ENCODE peak calls at places on chromosomes 11 and 22, in four cellular contexts. P is right atrium auricular region, D is cardiac fibroblast, L is astrocyte of the cerebellum. B is an unnamed sample.

GRCh38 chr11:43786016-43786415 is 94.6 kb upstream of the ALKBH3 start:
- DNase-seq in P (no peak), D (no peak), L (no peak), B (no peak)

GRCh38 chr22:19109198-19110063 is 12.8 kb downstream of the DGCR2 start:
- DNase-seq in P (no peak), D (peak), L (no peak), B (no peak)

GRCh38 chr11:86431258-86431657 is 56.6 kb downstream of the CCDC81 start:
- DNase-seq in P (no peak), D (no peak), L (no peak), B (no peak)

GRCh38 chr22:42984814-42985540 is 30.0 kb downstream of the PACSIN2 start:
- DNase-seq in P (no peak), D (no peak), L (no peak), B (no peak)

GRCh38 chr11:7585816-7586215 is 72.0 kb downstream of the PPFIBP2 start:
- DNase-seq in P (no peak), D (no peak), L (no peak), B (no peak)

GRCh38 chr22:50697667-50698506 is 25.3 kb downstream of the SHANK3 start:
- DNase-seq in P (no peak), D (no peak), L (no peak), B (no peak)

GRCh38 chr11:65613091-65613928 is 711 bp downstream of the MAP3K11 start:
- DNase-seq in P (no peak), D (no peak), L (no peak), B (no peak)

GRCh38 chr11:108220721-108221346 is 1.6 kb downstream of the NPAT start:
- DNase-seq in P (no peak), D (peak), L (no peak), B (no peak)

GRCh38 chr22:50301581-50301991 is 5.9 kb downstream of the PLXNB2 start:
- DNase-seq in P (no peak), D (no peak), L (no peak), B (no peak)

GRCh38 chr11:111923951-111924350 is 5.2 kb downstream of the C11orf52 start:
- DNase-seq in P (no peak), D (no peak), L (no peak), B (no peak)

GRCh38 chr11:111441443-111441842 is 62.4 kb upstream of the POU2AF1 start:
- DNase-seq in P (no peak), D (peak), L (no peak), B (no peak)

GRCh38 chr11:73570415-73571114 is 27.3 kb downstream of the FAM168A start:
- DNase-seq in P (no peak), D (peak), L (no peak), B (no peak)

GRCh38 chr11:78217650-78218541 is 29.2 kb downstream of the USP35 start:
- DNase-seq in P (no peak), D (no peak), L (no peak), B (no peak)

GRCh38 chr22:43616645-43617044 is 195.5 kb downstream of the EFCAB6 start:
- DNase-seq in P (no peak), D (no peak), L (no peak), B (no peak)

GRCh38 chr11:129388824-129389223 is 13.2 kb downstream of the BARX2 start:
- DNase-seq in P (no peak), D (no peak), L (no peak), B (no peak)

GRCh38 chr11:215581-216037 is 8.1 kb downstream of the RIC8A start:
- DNase-seq in P (no peak), D (peak), L (no peak), B (no peak)

GRCh38 chr11:125348141-125348651 is 147.9 kb downstream of the FEZ1 start:
- DNase-seq in P (no peak), D (no peak), L (no peak), B (no peak)

GRCh38 chr11:112292785-112293407 is 32.2 kb upstream of the PLET1 start:
- DNase-seq in P (peak), D (peak), L (peak), B (no peak)

GRCh38 chr11:64001552-64002427 is 15.6 kb downstream of the OTUB1 start:
- DNase-seq in P (no peak), D (peak), L (no peak), B (no peak)

GRCh38 chr11:120810251-120810650 is 213.7 kb upstream of the TBCEL start:
- DNase-seq in P (no peak), D (peak), L (no peak), B (no peak)

GRCh38 chr11:34345012-34345804 is 12.6 kb downstream of the ABTB2 start:
- DNase-seq in P (no peak), D (peak), L (peak), B (no peak)

GRCh38 chr11:112886707-112887370 is 74.4 kb upstream of the NCAM1 start:
- DNase-seq in P (no peak), D (no peak), L (no peak), B (no peak)

GRCh38 chr11:85884581-85885021 is 29.4 kb downstream of the CCDC83 start:
- DNase-seq in P (no peak), D (no peak), L (no peak), B (no peak)

GRCh38 chr11:91850533-91851305 is 373.9 kb upstream of the FAT3 start:
- DNase-seq in P (no peak), D (no peak), L (no peak), B (no peak)

GRCh38 chr11:116171271-116172140 is 601.3 kb downstream of the BUD13 start:
- DNase-seq in P (peak), D (no peak), L (no peak), B (no peak)

GRCh38 chr11:110177057-110177397 is 83.8 kb downstream of the ZC3H12C start:
- DNase-seq in P (no peak), D (no peak), L (no peak), B (no peak)

GRCh38 chr22:37566329-37566837 is 6.1 kb downstream of the CDC42EP1 start:
- DNase-seq in P (no peak), D (no peak), L (no peak), B (no peak)

GRCh38 chr11:11946180-11946579 is 62.2 kb downstream of the DKK3 start:
- DNase-seq in P (no peak), D (peak), L (no peak), B (no peak)

GRCh38 chr11:17531071-17531817 is 13.0 kb downstream of the USH1C start:
- DNase-seq in P (no peak), D (no peak), L (no peak), B (no peak)

GRCh38 chr22:22745225-22746060 is 101.0 kb downstream of the GGTLC2 start:
- DNase-seq in P (no peak), D (peak), L (no peak), B (peak)

GRCh38 chr22:50684986-50685385 is 12.4 kb downstream of the SHANK3 start:
- DNase-seq in P (peak), D (peak), L (peak), B (peak)

GRCh38 chr11:35618497-35619029 is 303 bp downstream of the FJX1 start:
- DNase-seq in P (no peak), D (peak), L (no peak), B (peak)
- TF ChIP-seq CTCF in P (no peak), D (no peak), L (no peak), B (no peak)

DNA sequence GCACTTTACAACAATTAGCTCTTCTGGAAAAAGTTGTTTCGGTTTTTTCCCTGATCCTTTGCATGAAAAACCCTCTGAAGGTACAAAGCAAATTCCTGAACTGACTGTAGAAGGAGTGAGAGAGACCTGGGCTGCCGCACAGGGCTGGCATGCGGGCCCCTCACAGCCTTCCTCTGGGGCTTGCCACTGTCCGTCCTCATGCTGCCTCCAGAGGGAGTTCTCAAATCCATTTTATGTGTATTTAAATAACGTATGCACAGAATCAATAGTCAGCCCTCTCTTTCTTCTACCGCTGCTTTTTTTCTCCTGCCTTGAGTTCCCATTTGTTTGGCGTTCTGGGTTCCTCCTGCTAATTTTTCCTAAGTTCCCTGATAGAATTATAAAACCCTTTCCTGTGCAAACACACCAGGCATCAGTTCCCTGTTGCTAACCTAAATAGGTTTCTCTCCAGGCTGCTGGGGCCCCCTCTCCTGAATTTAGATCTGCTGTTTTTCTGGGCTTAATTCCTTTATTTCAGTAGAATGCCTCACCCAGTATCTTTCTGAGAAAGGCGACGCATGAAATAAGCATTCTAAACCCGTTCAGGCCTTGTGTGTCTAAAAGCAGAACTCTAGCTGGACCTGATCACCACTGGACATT is 52.4 kb downstream of the PHF21B start:
- DNase-seq in P (no peak), D (no peak), L (no peak), B (no peak)
- TF ChIP-seq CTCF in P (no peak), D (no peak), L (peak), B (peak)

GRCh38 chr11:1335811-1336761 is 26.7 kb upstream of the TOLLIP start:
- DNase-seq in P (peak), D (peak), L (no peak), B (peak)

GRCh38 chr11:1330473-1330872 is 21.0 kb upstream of the TOLLIP start:
- DNase-seq in P (no peak), D (no peak), L (no peak), B (no peak)

GRCh38 chr11:1335264-1335810 is 25.9 kb upstream of the TOLLIP start:
- DNase-seq in P (no peak), D (no peak), L (no peak), B (no peak)

GRCh38 chr11:1333860-1334259 is 24.4 kb upstream of the TOLLIP start:
- DNase-seq in P (no peak), D (no peak), L (no peak), B (no peak)

GRCh38 chr11:1333091-1333772 is 23.8 kb upstream of the TOLLIP start:
- DNase-seq in P (no peak), D (no peak), L (no peak), B (no peak)
- TF ChIP-seq CTCF in P (no peak), D (no peak), L (no peak), B (no peak)

GRCh38 chr11:97979741-97980140 is 1041.0 kb upstream of the CNTN5 start:
- DNase-seq in P (no peak), D (peak), L (peak), B (no peak)
- TF ChIP-seq CTCF in P (no peak), D (no peak), L (no peak), B (no peak)

DNA sequence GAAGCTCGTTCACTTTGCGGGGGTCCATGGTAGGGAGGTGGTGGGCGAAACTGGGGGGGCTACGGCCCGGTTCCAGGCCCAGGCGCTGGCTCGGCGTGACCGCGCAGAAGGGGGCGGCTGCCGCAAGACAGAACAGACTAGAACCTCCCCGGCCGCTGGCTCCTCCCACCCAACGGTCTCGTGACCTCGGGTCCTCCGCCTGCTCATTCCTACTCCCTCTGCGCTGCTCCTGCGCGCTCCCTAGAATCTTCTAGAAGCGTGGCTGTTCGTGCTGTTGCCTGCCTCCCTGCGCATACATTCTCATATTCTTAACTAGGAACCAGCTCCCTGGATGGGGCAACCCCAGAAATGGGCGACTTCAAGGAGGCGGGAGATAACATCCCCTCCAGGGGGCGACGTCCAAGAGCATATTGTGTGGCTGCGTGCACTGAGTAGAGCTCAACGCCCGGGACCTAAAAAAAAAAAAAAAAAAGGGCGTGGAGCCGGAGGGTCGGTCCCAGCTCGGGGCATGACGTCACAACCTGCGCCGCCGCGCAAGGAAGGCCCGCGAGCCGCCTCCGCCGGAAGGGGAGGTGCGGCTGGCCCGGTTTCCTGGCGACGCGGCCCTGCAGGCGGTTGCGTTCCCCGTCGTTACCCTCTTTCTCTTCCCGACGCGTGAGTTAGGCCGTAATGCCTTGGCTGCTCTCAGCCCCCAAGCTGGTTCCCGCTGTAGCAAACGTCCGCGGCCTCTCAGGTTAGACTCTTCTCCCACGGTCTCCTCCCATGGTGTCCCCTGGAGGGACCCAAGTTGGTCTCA is at the start of the genes ST13 and XPNPEP3:
- DNase-seq in P (peak), D (peak), L (peak), B (peak)
- TF ChIP-seq CTCF in P (peak), D (no peak), L (peak), B (peak)

GRCh38 chr11:119691701-119692546 is 37.1 kb downstream of the NECTIN1 start:
- DNase-seq in P (no peak), D (no peak), L (no peak), B (no peak)

GRCh38 chr11:119693253-119693815 is 35.7 kb downstream of the NECTIN1 start:
- DNase-seq in P (no peak), D (no peak), L (no peak), B (no peak)

GRCh38 chr11:119692547-119692834 is 36.5 kb downstream of the NECTIN1 start:
- DNase-seq in P (no peak), D (no peak), L (no peak), B (no peak)

GRCh38 chr11:119689318-119689717 is 39.7 kb downstream of the NECTIN1 start:
- DNase-seq in P (no peak), D (no peak), L (no peak), B (no peak)

DNA sequence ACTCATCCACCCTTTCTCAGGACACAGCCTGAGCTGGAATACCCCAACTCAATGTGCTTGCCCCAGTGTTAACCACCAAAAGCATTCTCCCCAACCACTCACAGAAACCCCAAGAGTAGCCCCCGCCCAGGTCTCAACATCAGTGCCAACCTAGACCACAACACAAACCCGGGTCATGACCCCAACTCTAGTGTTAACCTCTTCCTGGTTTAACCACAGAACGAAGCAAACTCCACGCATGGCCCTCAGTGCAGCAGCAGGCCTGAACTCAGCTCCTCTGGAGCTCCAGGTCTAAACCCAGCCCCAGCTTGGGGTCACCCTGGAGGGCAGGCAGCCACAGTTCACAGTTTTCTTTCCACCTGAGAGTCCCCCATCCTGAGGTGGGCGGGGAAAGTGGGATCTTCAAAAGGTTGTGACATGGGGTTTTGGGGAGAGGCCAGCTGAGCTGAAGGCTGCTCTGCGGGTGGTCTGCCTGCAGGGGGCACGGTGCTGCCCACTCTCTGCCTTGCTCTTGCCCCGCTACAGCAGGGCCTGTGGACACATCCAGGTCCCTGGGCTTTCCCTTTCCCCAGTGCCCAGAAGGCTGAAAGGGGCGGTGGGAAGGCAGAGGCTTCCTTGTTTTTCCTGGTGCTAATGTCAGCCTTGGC is 37.9 kb downstream of the NECTIN1 start:
- DNase-seq in P (no peak), D (no peak), L (no peak), B (no peak)
- TF ChIP-seq CTCF in P (no peak), D (no peak), L (no peak), B (peak)

DNA sequence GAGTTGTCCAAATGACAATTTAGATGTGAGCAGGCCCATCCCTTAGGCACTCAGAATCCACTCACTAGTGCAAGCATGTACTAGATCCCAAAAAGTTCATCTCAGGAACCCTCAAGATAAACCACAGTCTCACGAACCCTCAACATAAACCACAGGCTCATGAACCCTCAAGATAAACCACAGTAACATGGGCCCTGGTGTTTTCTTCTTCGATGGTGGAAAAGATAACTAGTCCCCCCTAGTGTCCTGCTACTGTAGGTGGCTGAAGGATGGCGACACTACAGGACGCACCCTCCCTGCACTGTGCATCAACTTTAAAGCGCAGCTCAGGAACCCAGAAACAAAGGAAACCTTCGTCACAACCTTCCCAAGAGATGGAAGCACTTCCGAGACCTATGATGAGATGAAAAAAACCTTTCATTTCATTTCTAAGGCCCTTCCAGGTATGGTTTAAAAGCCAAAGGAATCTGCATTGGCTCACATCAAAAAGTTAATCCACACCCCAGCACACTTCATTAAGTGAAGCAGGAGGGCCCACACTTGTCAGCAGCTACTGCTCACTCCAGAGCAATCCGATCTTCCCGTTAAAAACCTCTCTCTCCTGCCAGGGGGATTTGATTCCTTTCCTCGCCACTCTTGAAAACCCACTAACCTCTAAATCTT is 2.4 kb downstream of the LARGE1 start:
- DNase-seq in P (no peak), D (peak), L (no peak), B (no peak)
- TF ChIP-seq CTCF in P (peak), D (no peak), L (peak), B (no peak)

GRCh38 chr11:2428322-2428795 is 16.0 kb downstream of the TRPM5 start:
- DNase-seq in P (peak), D (peak), L (peak), B (peak)
- TF ChIP-seq CTCF in P (peak), D (peak), L (peak), B (peak)